ENCODE peak calls at places on chromosomes 16 and 17, in seven cellular contexts. One of them, this sample, is unnamed.

GRCh38 chr16:20851601-20852000 is 45.3 kb downstream of the REXO5 start:
- DNase-seq in H1: no peak
- DNase-seq in HCT116: peak; percentile 28
- DNase-seq in K562: no peak
- DNase-seq in HepG2: peak; percentile 72
- DNase-seq in SK-N-SH: no peak
- DNase-seq in GM12878: no peak
- DNase-seq in this sample: peak; percentile 36

GRCh38 chr16:87227651-87228015 is 89.6 kb downstream of the C16orf95 start:
- DNase-seq in K562: no peak
- DNase-seq in HepG2: no peak
- DNase-seq in H1: no peak
- DNase-seq in HCT116: no peak
- DNase-seq in SK-N-SH: no peak
- DNase-seq in GM12878: no peak
- DNase-seq in this sample: no peak

GRCh38 chr16:86568677-86569623 is 2.3 kb downstream of the FOXC2 start:
- DNase-seq in H1: no peak
- DNase-seq in GM12878: no peak
- DNase-seq in K562: no peak
- DNase-seq in HepG2: no peak
- DNase-seq in HCT116: no peak
- DNase-seq in SK-N-SH: no peak
- DNase-seq in this sample: no peak

GRCh38 chr17:73757324-73757942 is 113.2 kb upstream of the SDK2 start:
- DNase-seq in HCT116: no peak
- DNase-seq in H1: no peak
- DNase-seq in HepG2: no peak
- DNase-seq in GM12878: no peak
- DNase-seq in SK-N-SH: no peak
- DNase-seq in K562: peak; percentile 19
- DNase-seq in this sample: no peak

GRCh38 chr16:53695070-53695469 is 8.6 kb downstream of the RPGRIP1L start:
- DNase-seq in K562: no peak
- DNase-seq in HepG2: no peak
- DNase-seq in GM12878: no peak
- DNase-seq in SK-N-SH: no peak
- DNase-seq in HCT116: no peak
- DNase-seq in H1: no peak
- DNase-seq in this sample: no peak

GRCh38 chr16:66484453-66485213 is 57.5 kb downstream of the BEAN1 start:
- DNase-seq in GM12878: no peak
- DNase-seq in K562: no peak
- DNase-seq in H1: no peak
- DNase-seq in HCT116: no peak
- DNase-seq in HepG2: no peak
- DNase-seq in SK-N-SH: no peak
- DNase-seq in this sample: no peak

GRCh38 chr16:27242868-27243590 is 25.5 kb downstream of the NSMCE1 start:
- DNase-seq in HepG2: peak; percentile 83
- DNase-seq in HCT116: no peak
- DNase-seq in H1: no peak
- DNase-seq in GM12878: peak; percentile 71
- DNase-seq in SK-N-SH: no peak
- DNase-seq in K562: peak; percentile 65
- DNase-seq in this sample: no peak

GRCh38 chr16:26857371-26857770 is 209.4 kb upstream of the C16orf82 start:
- DNase-seq in K562: no peak
- DNase-seq in H1: no peak
- DNase-seq in SK-N-SH: no peak
- DNase-seq in HCT116: no peak
- DNase-seq in GM12878: no peak
- DNase-seq in HepG2: no peak
- DNase-seq in this sample: no peak

GRCh38 chr17:39178516-39178915 is 12.6 kb upstream of the ARL5C start:
- DNase-seq in H1: no peak
- DNase-seq in SK-N-SH: no peak
- DNase-seq in K562: no peak
- DNase-seq in HepG2: no peak
- DNase-seq in GM12878: no peak
- DNase-seq in HCT116: peak; percentile 18
- DNase-seq in this sample: no peak

GRCh38 chr16:10202650-10203049 is 20.4 kb upstream of the GRIN2A start:
- DNase-seq in HepG2: no peak
- DNase-seq in GM12878: no peak
- DNase-seq in SK-N-SH: no peak
- DNase-seq in HCT116: no peak
- DNase-seq in H1: no peak
- DNase-seq in K562: no peak
- DNase-seq in this sample: no peak

GRCh38 chr16:4225075-4225474 is 16.8 kb downstream of the SRL start:
- DNase-seq in GM12878: no peak
- DNase-seq in SK-N-SH: no peak
- DNase-seq in HCT116: no peak
- DNase-seq in K562: no peak
- DNase-seq in H1: no peak
- DNase-seq in HepG2: no peak
- DNase-seq in this sample: no peak

GRCh38 chr17:42720996-42721583 is 23.8 kb downstream of the EZH1 start:
- DNase-seq in GM12878: no peak
- DNase-seq in HepG2: peak; percentile 83
- DNase-seq in H1: no peak
- DNase-seq in K562: peak; percentile 60
- DNase-seq in HCT116: peak; percentile 46
- DNase-seq in SK-N-SH: peak; percentile 75
- DNase-seq in this sample: peak; percentile 63

GRCh38 chr16:25707982-25708583 is 16.3 kb downstream of the HS3ST4 start:
- DNase-seq in GM12878: no peak
- DNase-seq in HepG2: peak; percentile 53
- DNase-seq in K562: peak; percentile 50
- DNase-seq in H1: peak; percentile 55
- DNase-seq in HCT116: peak; percentile 18
- DNase-seq in SK-N-SH: peak; percentile 33
- DNase-seq in this sample: no peak

GRCh38 chr16:25709182-25709581 is 17.4 kb downstream of the HS3ST4 start:
- DNase-seq in H1: no peak
- DNase-seq in GM12878: no peak
- DNase-seq in HCT116: no peak
- DNase-seq in K562: no peak
- DNase-seq in SK-N-SH: no peak
- DNase-seq in HepG2: no peak
- DNase-seq in this sample: no peak

DNA sequence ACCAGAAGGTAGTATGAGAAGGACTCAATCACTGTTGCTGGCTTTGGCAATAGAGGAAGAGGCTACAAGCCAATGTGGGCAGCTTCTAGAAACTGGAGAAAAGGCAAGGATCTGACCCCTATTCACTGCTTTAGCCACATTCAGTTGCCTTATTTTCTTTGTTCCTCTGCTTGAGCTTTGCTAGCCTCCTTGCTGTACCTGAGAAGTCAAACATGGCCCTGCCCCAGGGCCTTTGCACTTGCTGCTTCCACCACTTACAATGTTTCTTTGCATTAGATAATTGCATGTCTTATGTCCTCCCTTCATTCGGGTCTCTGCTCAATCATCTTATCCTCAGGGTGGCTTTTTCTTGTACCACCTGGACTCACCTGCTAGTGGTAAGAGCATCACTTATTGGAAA is 15.8 kb downstream of the HS3ST4 start:
- DNase-seq in HepG2: no peak
- DNase-seq in HCT116: no peak
- DNase-seq in GM12878: no peak
- DNase-seq in K562: no peak
- DNase-seq in SK-N-SH: no peak
- DNase-seq in H1: no peak
- DNase-seq in this sample: no peak
- TF ChIP-seq JUND in HepG2: no peak
- TF ChIP-seq JUND in HCT116: no peak
- TF ChIP-seq JUND in GM12878: no peak
- TF ChIP-seq JUND in K562: no peak
- TF ChIP-seq JUND in SK-N-SH: no peak
- TF ChIP-seq JUND in H1: no peak
- TF ChIP-seq JUND in this sample: no peak

DNA sequence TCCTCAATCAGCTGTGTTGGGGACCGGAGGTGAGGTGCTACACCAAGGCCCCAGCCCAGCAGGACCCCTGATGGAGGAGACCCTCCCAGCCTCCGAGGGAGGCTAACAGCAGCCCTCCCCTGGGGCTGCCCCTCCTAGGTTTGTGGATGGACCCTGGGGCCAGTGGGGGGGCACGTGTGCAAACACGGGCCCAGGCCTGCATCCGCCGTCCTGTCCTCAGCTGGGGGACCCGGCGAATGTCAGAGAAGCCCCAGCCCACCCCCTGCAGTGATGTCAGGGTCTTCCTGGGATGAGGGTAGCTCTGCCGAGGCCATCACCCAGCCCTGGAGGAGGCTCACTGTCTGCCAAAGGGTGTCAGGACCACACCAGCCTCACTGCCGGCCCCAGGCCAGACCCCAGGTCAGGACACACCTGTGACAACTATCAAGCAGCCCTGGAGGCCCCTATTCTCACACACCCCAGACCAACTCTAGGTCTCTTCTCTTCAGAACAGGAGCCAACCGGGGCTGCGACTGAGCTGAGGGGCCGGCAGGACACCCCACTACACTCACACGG is 26.7 kb downstream of the CEP131 start:
- DNase-seq in H1: no peak
- DNase-seq in HCT116: no peak
- DNase-seq in HepG2: no peak
- DNase-seq in GM12878: no peak
- DNase-seq in K562: no peak
- DNase-seq in SK-N-SH: no peak
- DNase-seq in this sample: no peak
- TF ChIP-seq JUND in H1: no peak
- TF ChIP-seq JUND in HCT116: no peak
- TF ChIP-seq JUND in HepG2: no peak
- TF ChIP-seq JUND in GM12878: no peak
- TF ChIP-seq JUND in K562: no peak
- TF ChIP-seq JUND in SK-N-SH: no peak
- TF ChIP-seq JUND in this sample: no peak

DNA sequence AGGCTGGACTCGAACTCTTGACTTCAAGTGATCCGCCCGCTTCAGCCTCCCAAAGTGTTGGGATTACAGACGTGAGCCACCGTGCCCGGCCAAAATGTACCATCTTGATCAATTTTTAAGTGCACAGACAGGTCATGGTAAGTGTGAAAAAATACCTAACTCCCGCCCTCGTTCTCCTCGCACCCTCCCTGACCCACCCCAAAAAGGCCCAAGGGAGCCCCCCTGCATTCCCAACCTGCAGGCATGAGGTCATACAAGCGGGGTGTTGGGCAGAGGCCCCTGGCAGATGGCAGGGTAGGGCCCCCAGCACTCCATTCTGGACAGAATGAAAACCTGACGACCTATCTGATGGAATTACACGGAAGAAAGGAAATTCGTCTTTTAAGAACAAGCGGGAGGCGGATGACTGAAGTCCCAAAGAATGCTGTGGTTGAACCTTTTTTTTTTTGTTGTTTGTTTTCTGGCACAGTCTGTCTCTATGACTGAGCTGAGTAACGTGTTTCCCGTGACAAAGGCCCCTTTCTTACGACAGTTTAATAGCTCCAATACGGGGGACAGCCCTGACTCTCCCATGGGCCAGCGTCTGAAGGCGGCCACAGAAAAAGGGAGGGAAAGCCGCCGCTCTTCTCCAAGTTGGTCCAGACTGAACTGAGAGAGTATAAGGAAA is 376.4 kb downstream of the SLC39A11 start:
- DNase-seq in HepG2: peak; percentile 94
- DNase-seq in H1: no peak
- DNase-seq in HCT116: peak; percentile 100
- DNase-seq in K562: no peak
- DNase-seq in GM12878: no peak
- DNase-seq in SK-N-SH: no peak
- DNase-seq in this sample: peak; percentile 42
- TF ChIP-seq JUND in HepG2: no peak
- TF ChIP-seq JUND in H1: no peak
- TF ChIP-seq JUND in HCT116: peak; percentile 99
- TF ChIP-seq JUND in K562: no peak
- TF ChIP-seq JUND in GM12878: no peak
- TF ChIP-seq JUND in SK-N-SH: peak; percentile 94
- TF ChIP-seq JUND in this sample: no peak

GRCh38 chr16:47142469-47143328 is 1.0 kb downstream of the NETO2 start:
- DNase-seq in H1: no peak
- DNase-seq in SK-N-SH: peak; percentile 77
- DNase-seq in K562: peak; percentile 59
- DNase-seq in HCT116: no peak
- DNase-seq in HepG2: no peak
- DNase-seq in GM12878: no peak
- DNase-seq in this sample: peak; percentile 8

GRCh38 chr16:47144559-47144877 is 773 bp upstream of the NETO2 start:
- DNase-seq in SK-N-SH: no peak
- DNase-seq in HCT116: no peak
- DNase-seq in H1: no peak
- DNase-seq in GM12878: no peak
- DNase-seq in K562: no peak
- DNase-seq in HepG2: no peak
- DNase-seq in this sample: no peak

GRCh38 chr16:47143329-47143676 is 442 bp downstream of the NETO2 start:
- DNase-seq in HCT116: peak; percentile 15
- DNase-seq in H1: peak; percentile 91
- DNase-seq in SK-N-SH: peak; percentile 92
- DNase-seq in GM12878: no peak
- DNase-seq in HepG2: peak; percentile 66
- DNase-seq in K562: peak; percentile 90
- DNase-seq in this sample: no peak

GRCh38 chr16:47141773-47142468 is 1.8 kb downstream of the NETO2 start:
- DNase-seq in H1: peak; percentile 87
- DNase-seq in SK-N-SH: peak; percentile 76
- DNase-seq in K562: peak; percentile 80
- DNase-seq in HCT116: peak; percentile 85
- DNase-seq in HepG2: peak; percentile 90
- DNase-seq in GM12878: peak; percentile 86
- DNase-seq in this sample: peak; percentile 85

DNA sequence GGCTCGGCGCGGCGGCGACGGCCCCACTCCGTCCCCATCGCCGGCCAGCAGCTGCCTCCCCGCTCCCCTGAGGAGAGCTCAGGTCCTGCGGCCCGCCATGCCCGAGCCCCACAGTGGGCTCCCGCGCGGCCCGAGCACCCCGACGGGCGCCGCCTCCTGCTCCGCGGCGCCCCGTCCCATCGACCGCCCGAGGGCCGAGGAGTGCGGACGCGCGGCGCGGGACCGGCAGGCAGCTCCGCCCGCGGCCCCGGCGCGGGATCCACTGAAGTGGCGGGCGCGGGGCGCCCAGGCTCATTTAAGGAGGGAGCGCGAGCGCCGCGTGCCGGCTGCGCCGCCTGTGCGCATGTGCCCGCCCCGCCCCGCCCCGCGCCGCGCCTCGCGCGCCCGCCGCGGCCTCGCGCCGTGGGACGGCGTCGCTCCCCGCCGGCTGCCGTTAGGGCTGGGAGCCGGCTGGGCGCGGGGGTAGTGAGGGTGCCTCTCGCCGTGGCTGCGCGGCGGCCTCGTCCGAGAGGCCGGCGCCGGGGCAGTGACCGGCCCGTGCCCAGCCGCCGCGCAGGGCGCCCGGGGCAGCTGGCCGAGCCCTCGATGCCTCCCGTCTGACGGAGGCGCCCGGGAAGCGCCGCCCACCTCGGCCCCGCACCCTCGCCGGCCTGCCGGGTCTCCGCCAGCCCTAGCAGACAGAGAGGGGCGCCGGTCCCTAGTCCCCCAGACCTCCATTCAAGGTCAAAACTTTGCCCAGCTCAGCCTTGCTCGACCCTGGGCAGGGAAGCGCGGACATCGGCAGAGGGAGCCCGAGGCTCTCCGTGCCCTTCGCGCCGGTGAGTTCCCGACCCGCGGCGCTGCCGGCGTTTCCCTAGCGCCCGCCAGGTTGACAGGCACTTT is at the start of gene NETO2:
- DNase-seq in H1: peak; percentile 80
- DNase-seq in HCT116: no peak
- DNase-seq in HepG2: peak; percentile 52
- DNase-seq in K562: peak; percentile 83
- DNase-seq in SK-N-SH: peak; percentile 88
- DNase-seq in GM12878: no peak
- DNase-seq in this sample: peak; percentile 50
- TF ChIP-seq JUND in H1: no peak
- TF ChIP-seq JUND in HCT116: no peak
- TF ChIP-seq JUND in HepG2: no peak
- TF ChIP-seq JUND in K562: no peak
- TF ChIP-seq JUND in SK-N-SH: no peak
- TF ChIP-seq JUND in GM12878: no peak
- TF ChIP-seq JUND in this sample: no peak